ENCODE peak calls at places on chromosomes 6 and 20, in seven cellular contexts. One of them, this sample, is unnamed.
A peak's percentile ranks its signal among the peaks of the same experiment; 100 is the strongest.

GRCh38 chr20:48538058-48538825 is 289.6 kb downstream of the PREX1 start:
- DNase-seq in CD8-positive, alpha-beta memory T cell: no peak
- DNase-seq in NCI-H2171 treated with DMSO at 0.1 percent for 48 hours: no peak
- DNase-seq in lower lobe of right lung: peak; percentile 56
- DNase-seq in right atrium auricular region: no peak
- DNase-seq in HFFc6: peak; percentile 68
- DNase-seq in GM12891: no peak
- DNase-seq in this sample: no peak

GRCh38 chr6:139593081-139593480 is 218.6 kb upstream of the CITED2 start:
- DNase-seq in CD8-positive, alpha-beta memory T cell: no peak
- DNase-seq in NCI-H2171 treated with DMSO at 0.1 percent for 48 hours: no peak
- DNase-seq in lower lobe of right lung: no peak
- DNase-seq in right atrium auricular region: no peak
- DNase-seq in HFFc6: no peak
- DNase-seq in GM12891: no peak
- DNase-seq in this sample: no peak

GRCh38 chr6:108948252-108948651 is 100.0 kb downstream of the ARMC2 start:
- DNase-seq in CD8-positive, alpha-beta memory T cell: no peak
- DNase-seq in NCI-H2171 treated with DMSO at 0.1 percent for 48 hours: peak; percentile 85
- DNase-seq in lower lobe of right lung: no peak
- DNase-seq in right atrium auricular region: no peak
- DNase-seq in HFFc6: no peak
- DNase-seq in GM12891: no peak
- DNase-seq in this sample: no peak

GRCh38 chr6:51350308-51350904 is 531.7 kb downstream of the TFAP2B start:
- DNase-seq in CD8-positive, alpha-beta memory T cell: no peak
- DNase-seq in NCI-H2171 treated with DMSO at 0.1 percent for 48 hours: no peak
- DNase-seq in lower lobe of right lung: no peak
- DNase-seq in right atrium auricular region: no peak
- DNase-seq in HFFc6: no peak
- DNase-seq in GM12891: no peak
- DNase-seq in this sample: no peak

GRCh38 chr6:30272032-30272431 is 54.7 kb upstream of the TRIM39 start:
- DNase-seq in CD8-positive, alpha-beta memory T cell: no peak
- DNase-seq in NCI-H2171 treated with DMSO at 0.1 percent for 48 hours: no peak
- DNase-seq in lower lobe of right lung: no peak
- DNase-seq in right atrium auricular region: no peak
- DNase-seq in HFFc6: no peak
- DNase-seq in GM12891: no peak
- DNase-seq in this sample: no peak

GRCh38 chr20:63330084-63330760 is 30.9 kb downstream of the CHRNA4 start:
- DNase-seq in CD8-positive, alpha-beta memory T cell: no peak
- DNase-seq in NCI-H2171 treated with DMSO at 0.1 percent for 48 hours: no peak
- DNase-seq in lower lobe of right lung: no peak
- DNase-seq in right atrium auricular region: no peak
- DNase-seq in HFFc6: no peak
- DNase-seq in GM12891: no peak
- DNase-seq in this sample: no peak

GRCh38 chr6:151327079-151327478 is 64.3 kb downstream of the ZBTB2 start:
- DNase-seq in CD8-positive, alpha-beta memory T cell: no peak
- DNase-seq in NCI-H2171 treated with DMSO at 0.1 percent for 48 hours: no peak
- DNase-seq in lower lobe of right lung: no peak
- DNase-seq in right atrium auricular region: no peak
- DNase-seq in HFFc6: no peak
- DNase-seq in GM12891: no peak
- DNase-seq in this sample: no peak

GRCh38 chr20:21053002-21053762 is 53.0 kb downstream of the LINC00237 start:
- DNase-seq in CD8-positive, alpha-beta memory T cell: no peak
- DNase-seq in NCI-H2171 treated with DMSO at 0.1 percent for 48 hours: peak; percentile 63
- DNase-seq in lower lobe of right lung: no peak
- DNase-seq in right atrium auricular region: no peak
- DNase-seq in HFFc6: no peak
- DNase-seq in GM12891: no peak
- DNase-seq in this sample: no peak

GRCh38 chr6:71460933-71461332 is 172.3 kb downstream of the OGFRL1 start:
- DNase-seq in CD8-positive, alpha-beta memory T cell: no peak
- DNase-seq in NCI-H2171 treated with DMSO at 0.1 percent for 48 hours: no peak
- DNase-seq in lower lobe of right lung: no peak
- DNase-seq in right atrium auricular region: no peak
- DNase-seq in HFFc6: no peak
- DNase-seq in GM12891: no peak
- DNase-seq in this sample: no peak

GRCh38 chr6:123000244-123000770 is 4.3 kb downstream of the CLVS2 start:
- DNase-seq in CD8-positive, alpha-beta memory T cell: no peak
- DNase-seq in NCI-H2171 treated with DMSO at 0.1 percent for 48 hours: peak; percentile 9
- DNase-seq in lower lobe of right lung: no peak
- DNase-seq in right atrium auricular region: no peak
- DNase-seq in HFFc6: no peak
- DNase-seq in GM12891: no peak
- DNase-seq in this sample: no peak

GRCh38 chr20:24708411-24709295 is 239.2 kb downstream of the SYNDIG1 start:
- DNase-seq in CD8-positive, alpha-beta memory T cell: no peak
- DNase-seq in NCI-H2171 treated with DMSO at 0.1 percent for 48 hours: peak; percentile 56
- DNase-seq in lower lobe of right lung: no peak
- DNase-seq in right atrium auricular region: no peak
- DNase-seq in HFFc6: no peak
- DNase-seq in GM12891: no peak
- DNase-seq in this sample: no peak

GRCh38 chr6:150306290-150306689 is 62.5 kb upstream of the IYD start:
- DNase-seq in CD8-positive, alpha-beta memory T cell: no peak
- DNase-seq in NCI-H2171 treated with DMSO at 0.1 percent for 48 hours: no peak
- DNase-seq in lower lobe of right lung: no peak
- DNase-seq in right atrium auricular region: no peak
- DNase-seq in HFFc6: no peak
- DNase-seq in GM12891: no peak
- DNase-seq in this sample: no peak

GRCh38 chr6:11126876-11127275 is 15.4 kb upstream of the ERVFRD-1 start:
- DNase-seq in CD8-positive, alpha-beta memory T cell: no peak
- DNase-seq in NCI-H2171 treated with DMSO at 0.1 percent for 48 hours: no peak
- DNase-seq in lower lobe of right lung: no peak
- DNase-seq in right atrium auricular region: no peak
- DNase-seq in HFFc6: no peak
- DNase-seq in GM12891: no peak
- DNase-seq in this sample: no peak

GRCh38 chr20:23061262-23061661 is 11.8 kb upstream of the THBD start:
- DNase-seq in CD8-positive, alpha-beta memory T cell: no peak
- DNase-seq in NCI-H2171 treated with DMSO at 0.1 percent for 48 hours: no peak
- DNase-seq in lower lobe of right lung: no peak
- DNase-seq in right atrium auricular region: no peak
- DNase-seq in HFFc6: no peak
- DNase-seq in GM12891: no peak
- DNase-seq in this sample: no peak

GRCh38 chr6:33686981-33687975 is 24.2 kb downstream of the UQCC2 start:
- DNase-seq in CD8-positive, alpha-beta memory T cell: no peak
- DNase-seq in NCI-H2171 treated with DMSO at 0.1 percent for 48 hours: no peak
- DNase-seq in lower lobe of right lung: no peak
- DNase-seq in right atrium auricular region: no peak
- DNase-seq in HFFc6: no peak
- DNase-seq in GM12891: no peak
- DNase-seq in this sample: no peak

GRCh38 chr6:57302477-57302876 is 15.0 kb upstream of the PRIM2 start:
- DNase-seq in CD8-positive, alpha-beta memory T cell: no peak
- DNase-seq in NCI-H2171 treated with DMSO at 0.1 percent for 48 hours: no peak
- DNase-seq in lower lobe of right lung: no peak
- DNase-seq in right atrium auricular region: no peak
- DNase-seq in HFFc6: no peak
- DNase-seq in GM12891: no peak
- DNase-seq in this sample: no peak

GRCh38 chr6:17265570-17265969 is 15.6 kb upstream of the RBM24 start:
- DNase-seq in CD8-positive, alpha-beta memory T cell: no peak
- DNase-seq in NCI-H2171 treated with DMSO at 0.1 percent for 48 hours: no peak
- DNase-seq in lower lobe of right lung: no peak
- DNase-seq in right atrium auricular region: no peak
- DNase-seq in HFFc6: no peak
- DNase-seq in GM12891: no peak
- DNase-seq in this sample: no peak

GRCh38 chr6:130906736-130907381 is 79.7 kb downstream of the SMLR1 start:
- DNase-seq in CD8-positive, alpha-beta memory T cell: no peak
- DNase-seq in NCI-H2171 treated with DMSO at 0.1 percent for 48 hours: no peak
- DNase-seq in lower lobe of right lung: no peak
- DNase-seq in right atrium auricular region: no peak
- DNase-seq in HFFc6: peak; percentile 49
- DNase-seq in GM12891: no peak
- DNase-seq in this sample: no peak

GRCh38 chr6:165573671-165574070 is 89.4 kb downstream of the PDE10A start:
- DNase-seq in CD8-positive, alpha-beta memory T cell: no peak
- DNase-seq in NCI-H2171 treated with DMSO at 0.1 percent for 48 hours: no peak
- DNase-seq in lower lobe of right lung: no peak
- DNase-seq in right atrium auricular region: peak; percentile 79
- DNase-seq in HFFc6: no peak
- DNase-seq in GM12891: no peak
- DNase-seq in this sample: no peak

GRCh38 chr6:12613819-12614218 is 102.7 kb upstream of the PHACTR1 start:
- DNase-seq in CD8-positive, alpha-beta memory T cell: no peak
- DNase-seq in NCI-H2171 treated with DMSO at 0.1 percent for 48 hours: no peak
- DNase-seq in lower lobe of right lung: no peak
- DNase-seq in right atrium auricular region: no peak
- DNase-seq in HFFc6: no peak
- DNase-seq in GM12891: no peak
- DNase-seq in this sample: no peak

GRCh38 chr20:1912056-1912455 is 16.8 kb downstream of the SIRPA start:
- DNase-seq in CD8-positive, alpha-beta memory T cell: no peak
- DNase-seq in NCI-H2171 treated with DMSO at 0.1 percent for 48 hours: no peak
- DNase-seq in lower lobe of right lung: no peak
- DNase-seq in right atrium auricular region: no peak
- DNase-seq in HFFc6: no peak
- DNase-seq in GM12891: no peak
- DNase-seq in this sample: no peak

GRCh38 chr6:45084257-45084656 is 243.9 kb upstream of the RUNX2 start:
- DNase-seq in CD8-positive, alpha-beta memory T cell: no peak
- DNase-seq in NCI-H2171 treated with DMSO at 0.1 percent for 48 hours: no peak
- DNase-seq in lower lobe of right lung: no peak
- DNase-seq in right atrium auricular region: no peak
- DNase-seq in HFFc6: peak; percentile 68
- DNase-seq in GM12891: no peak
- DNase-seq in this sample: no peak

GRCh38 chr6:111806561-111807497 is 66.4 kb downstream of the FYN start:
- DNase-seq in CD8-positive, alpha-beta memory T cell: no peak
- DNase-seq in NCI-H2171 treated with DMSO at 0.1 percent for 48 hours: no peak
- DNase-seq in lower lobe of right lung: no peak
- DNase-seq in right atrium auricular region: no peak
- DNase-seq in HFFc6: no peak
- DNase-seq in GM12891: no peak
- DNase-seq in this sample: no peak

This sample was measured in effector memory CD4-positive, alpha-beta T cell.